ENCODE peak calls at places on chromosomes 5 and 9, in ten cellular contexts. R, B, Z, G, C, M, U, D, V and P are unnamed samples.

GRCh38 chr9:136147890-136148714 is 29.4 kb upstream of the TMEM250 start:
- DNase-seq in V (no peak), B (no peak), D (no peak), C (no peak), U (no peak), R (peak; percentile 60), Z (no peak), G (no peak), M (no peak), P (no peak)

GRCh38 chr5:27472000-27472763 is 433.8 kb upstream of the CDH9 start:
- DNase-seq in Z (no peak), R (no peak), B (peak; percentile 60), M (no peak), U (no peak), C (no peak), D (no peak), V (no peak), G (peak; percentile 96), P (no peak)

GRCh38 chr9:93898026-93898425 is 57.1 kb downstream of the BARX1 start:
- DNase-seq in Z (peak; percentile 14), U (peak; percentile 3), G (no peak), D (no peak), C (no peak), R (no peak), V (no peak), M (no peak), B (no peak), P (no peak)

GRCh38 chr9:125039544-125039943 is 98.7 kb upstream of the GOLGA1 start:
- DNase-seq in G (no peak), R (no peak), D (no peak), Z (no peak), V (no peak), B (no peak), M (no peak), C (no peak), U (no peak), P (no peak)

GRCh38 chr9:124786881-124787573 is 10.1 kb downstream of the OLFML2A start:
- DNase-seq in M (no peak), Z (peak; percentile 35), R (peak; percentile 66), B (no peak), D (no peak), C (no peak), V (no peak), G (no peak), U (peak; percentile 13), P (peak; percentile 65)

GRCh38 chr5:68911840-68912690 is 181.7 kb upstream of the SLC30A5 start:
- DNase-seq in B (no peak), U (no peak), Z (no peak), V (no peak), R (no peak), G (no peak), M (no peak), D (peak; percentile 74), C (no peak), P (no peak)

GRCh38 chr5:6719896-6720560 is 6.8 kb downstream of the TENT4A start:
- DNase-seq in U (no peak), C (no peak), R (no peak), M (no peak), D (no peak), V (no peak), G (no peak), B (no peak), Z (no peak), P (peak; percentile 75)

GRCh38 chr9:113622600-113623400 is 159.3 kb downstream of the RGS3 start:
- DNase-seq in M (peak; percentile 58), G (peak; percentile 60), V (no peak), C (peak; percentile 81), B (no peak), D (no peak), Z (peak; percentile 34), R (no peak), U (no peak), P (no peak)

GRCh38 chr9:133164209-133164590 is 486 bp upstream of the GBGT1 start:
- DNase-seq in V (no peak), R (no peak), Z (no peak), U (no peak), G (no peak), D (no peak), C (no peak), B (no peak), M (no peak), P (no peak)

GRCh38 chr9:68780735-68781134 is 75.7 kb downstream of the PIP5K1B start:
- DNase-seq in G (no peak), M (no peak), D (no peak), C (no peak), B (no peak), V (no peak), Z (no peak), U (no peak), R (no peak), P (no peak)

GRCh38 chr9:22124263-22125011 is 115.3 kb upstream of the CDKN2B start:
- DNase-seq in D (no peak), Z (peak; percentile 54), B (no peak), G (peak; percentile 47), R (no peak), M (no peak), C (no peak), U (no peak), V (no peak), P (no peak)

GRCh38 chr9:40927851-40928802 is 200.4 kb downstream of the FOXD4L6 start:
- DNase-seq in Z (no peak), G (no peak), U (no peak), C (no peak), D (peak; percentile 92), M (no peak), R (no peak), B (no peak), V (no peak), P (no peak)

GRCh38 chr5:180785151-180785781 is 17.3 kb downstream of the MGAT1 start:
- DNase-seq in M (no peak), V (no peak), D (peak; percentile 92), U (no peak), R (peak; percentile 62), Z (no peak), B (no peak), C (no peak), G (no peak), P (peak; percentile 16)

GRCh38 chr5:133930061-133930823 is 38.2 kb downstream of the C5orf15 start:
- DNase-seq in R (no peak), C (no peak), Z (peak; percentile 73), G (no peak), U (no peak), V (no peak), B (no peak), M (no peak), D (no peak), P (no peak)

GRCh38 chr9:83403864-83404263 is 134.3 kb downstream of the FRMD3 start:
- DNase-seq in C (no peak), U (no peak), M (no peak), D (no peak), B (no peak), G (peak; percentile 17), V (no peak), R (no peak), Z (no peak), P (no peak)

GRCh38 chr5:76082790-76083554 is at the start of gene SV2C:
- DNase-seq in M (peak; percentile 16), C (no peak), G (peak; percentile 16), B (peak; percentile 26), U (no peak), R (peak; percentile 78), V (no peak), Z (no peak), D (no peak), P (no peak)
- TF ChIP-seq POLR2A in M (no peak), C (no peak), G (no peak), B (no peak), U (no peak), R (no peak), V (no peak), Z (no peak), D (no peak), P (no peak)

DNA sequence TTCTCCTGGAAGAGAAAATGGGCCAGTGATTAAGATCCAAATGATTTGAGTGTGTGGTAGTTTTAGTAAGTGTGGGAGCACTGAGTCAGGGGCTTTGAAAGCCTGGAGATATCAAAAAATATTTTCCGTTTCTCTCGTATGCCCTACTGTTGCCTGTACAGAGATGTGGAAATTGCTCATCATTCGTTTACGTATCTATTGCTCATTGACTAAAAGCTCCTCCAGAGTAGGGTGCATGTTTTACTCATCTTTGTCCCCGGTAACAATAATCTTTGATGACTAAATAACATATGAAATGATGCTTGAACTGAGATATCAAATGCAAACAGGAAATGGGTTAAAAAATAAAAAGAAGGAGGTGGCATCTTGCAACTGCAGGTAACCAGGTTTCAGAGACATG is 114.2 kb upstream of the FST start:
- DNase-seq in G (peak; percentile 63), B (no peak), V (no peak), C (no peak), U (no peak), R (no peak), Z (no peak), D (no peak), M (no peak), P (no peak)
- TF ChIP-seq POLR2A in G (no peak), B (no peak), V (no peak), C (no peak), U (no peak), R (no peak), Z (no peak), D (no peak), M (no peak), P (no peak)

GRCh38 chr5:76703707-76704106 is 12.2 kb upstream of the F2R start:
- DNase-seq in R (no peak), B (no peak), M (no peak), U (no peak), V (no peak), Z (no peak), C (no peak), G (no peak), D (no peak), P (no peak)

GRCh38 chr5:76704131-76704663 is 11.7 kb upstream of the F2R start:
- DNase-seq in B (no peak), D (no peak), C (no peak), Z (no peak), U (no peak), G (no peak), V (no peak), R (no peak), M (no peak), P (no peak)

GRCh38 chr5:76701298-76701697 is 14.6 kb upstream of the F2R start:
- DNase-seq in Z (no peak), U (no peak), G (peak; percentile 71), V (no peak), B (no peak), D (no peak), M (peak; percentile 63), R (no peak), C (no peak), P (peak; percentile 80)

GRCh38 chr5:76709762-76710161 is 6.2 kb upstream of the F2R start:
- DNase-seq in D (no peak), V (no peak), U (no peak), Z (no peak), G (no peak), B (no peak), C (no peak), M (no peak), R (no peak), P (no peak)

GRCh38 chr5:76705574-76705973 is 10.4 kb upstream of the F2R start:
- DNase-seq in D (no peak), G (no peak), R (no peak), M (no peak), V (no peak), U (no peak), Z (no peak), C (no peak), B (no peak), P (no peak)
- TF ChIP-seq POLR2A in D (no peak), G (no peak), R (no peak), M (no peak), V (no peak), U (no peak), Z (no peak), C (no peak), B (no peak), P (no peak)

GRCh38 chr5:157743163-157744054 is at the start of gene LSM11:
- DNase-seq in R (peak; percentile 98), V (peak; percentile 40), U (peak; percentile 93), Z (peak; percentile 96), M (peak; percentile 93), D (peak; percentile 97), B (peak; percentile 94), G (peak; percentile 80), C (peak; percentile 66), P (peak; percentile 97)
- TF ChIP-seq POLR2A in R (peak; percentile 26), V (no peak), U (peak; percentile 58), Z (no peak), M (no peak), D (no peak), B (no peak), G (no peak), C (no peak), P (no peak)